ENCODE peak calls at places on chromosomes 7 and 10, in five cellular contexts. O, P, M, Y and G are unnamed samples. For H3K36me3, the result is how much of the 10 kb centered on the place peaks cover.

GRCh38 chr10:48564466-48565150 is 40.3 kb downstream of the ARHGAP22 start:
- DNase-seq in O (no peak), P (no peak), M (no peak), Y (no peak), G (no peak)

GRCh38 chr10:118504044-118504944 is 91.2 kb downstream of the PRLHR start:
- DNase-seq in O (no peak), P (peak), M (no peak), Y (no peak), G (no peak)

GRCh38 chr7:7799138-7799537 is 80.7 kb upstream of the RPA3 start:
- DNase-seq in O (no peak), P (peak), M (no peak), Y (no peak), G (no peak)

GRCh38 chr10:102613286-102613685 is 31.0 kb upstream of the TRIM8 start:
- DNase-seq in O (no peak), P (no peak), M (no peak), Y (no peak), G (no peak)

GRCh38 chr10:80772596-80772995 is 234.9 kb downstream of the SH2D4B start:
- DNase-seq in O (no peak), P (no peak), M (no peak), Y (no peak), G (no peak)

GRCh38 chr10:28822719-28823464 is 145.6 kb downstream of the BAMBI start:
- DNase-seq in O (no peak), P (no peak), M (no peak), Y (no peak), G (no peak)

GRCh38 chr7:136687693-136688322 is 180.6 kb upstream of the CHRM2 start:
- DNase-seq in O (peak), P (peak), M (peak), Y (peak), G (peak)

GRCh38 chr7:138663741-138664710 is 37.1 kb downstream of the SVOPL start:
- DNase-seq in O (no peak), P (no peak), M (no peak), Y (no peak), G (no peak)

GRCh38 chr7:138092486-138093028 is 16.3 kb downstream of the AKR1D1 start:
- DNase-seq in O (no peak), P (no peak), M (no peak), Y (no peak), G (no peak)

GRCh38 chr10:35916791-35917190 is 274.7 kb upstream of the FZD8 start:
- DNase-seq in O (no peak), P (peak), M (no peak), Y (no peak), G (no peak)

GRCh38 chr7:28062197-28062988 is 118.2 kb downstream of the JAZF1 start:
- DNase-seq in O (peak), P (peak), M (peak), Y (peak), G (peak)

GRCh38 chr7:17669204-17669603 is 271.1 kb downstream of the SNX13 start:
- DNase-seq in O (no peak), P (no peak), M (no peak), Y (no peak), G (no peak)

GRCh38 chr7:117401293-117402002 is 25.8 kb downstream of the ASZ1 start:
- DNase-seq in O (no peak), P (no peak), M (peak), Y (no peak), G (no peak)

DNA sequence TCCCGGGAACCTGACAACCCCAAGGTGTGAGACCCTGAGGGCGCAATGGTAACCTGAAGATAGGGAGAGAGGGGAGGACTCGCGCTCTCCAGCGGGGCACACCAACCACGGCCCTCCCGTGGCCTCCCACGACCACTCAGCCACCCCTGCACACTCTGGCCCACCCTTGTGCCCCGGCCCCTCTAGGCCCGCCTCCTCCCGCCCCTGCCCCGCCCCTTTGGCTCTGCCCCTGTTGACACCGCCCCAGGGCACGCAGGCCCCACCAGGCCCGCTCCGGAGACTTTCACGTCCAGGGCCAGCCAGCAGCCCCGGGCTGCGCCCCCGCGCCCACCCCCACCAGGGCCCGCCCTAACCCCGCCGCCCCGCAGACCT is 11.0 kb downstream of the ATG9B start:
- DNase-seq in O (no peak), P (no peak), M (no peak), Y (no peak), G (no peak)
- H3K9ac ChIP-seq in O (no peak), P (no peak), M (no peak), Y (peak), G (no peak)

GRCh38 chr7:52851547-52851946 is 183.9 kb upstream of the POM121L12 start:
- DNase-seq in O (no peak), P (no peak), M (no peak), Y (no peak), G (no peak)
- H3K36me3 ChIP-seq in O (under half), P (under half), M (under half), Y (under half), G (under half)

GRCh38 chr7:102933763-102934162 is 21.0 kb downstream of the LRRC17 start:
- DNase-seq in O (no peak), P (peak), M (no peak), Y (peak), G (no peak)
- H3K9ac ChIP-seq in O (no peak), P (no peak), M (no peak), Y (no peak), G (no peak)

DNA sequence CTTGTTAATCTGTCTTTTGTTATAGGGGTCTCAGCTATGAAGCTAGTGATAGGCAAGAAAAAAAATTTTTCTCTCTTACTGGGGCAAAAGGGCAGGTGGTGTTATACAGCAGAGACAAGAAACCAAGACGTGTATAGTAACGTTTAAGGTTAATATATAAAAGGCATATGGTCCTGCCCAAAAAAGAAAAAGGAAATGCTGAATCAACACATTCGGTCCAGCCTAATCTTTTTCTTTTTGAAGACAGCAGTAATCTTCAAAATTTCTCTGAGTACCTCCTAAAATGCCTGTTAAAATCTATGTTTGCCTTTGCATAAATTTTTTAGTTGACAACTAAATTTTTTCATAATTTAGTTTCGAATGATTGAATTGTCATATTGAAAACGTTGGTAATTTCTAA is 54.5 kb downstream of the P4HA1 start:
- DNase-seq in O (peak), P (no peak), M (no peak), Y (no peak), G (no peak)
- H3K36me3 ChIP-seq in O (under half), P (under half), M (under half), Y (half or more), G (half or more)

GRCh38 chr10:68471586-68472408 is at the start of gene DNA2:
- DNase-seq in O (peak), P (peak), M (peak), Y (peak), G (peak)

GRCh38 chr10:68470300-68470699 is 1.5 kb downstream of the DNA2 start:
- DNase-seq in O (no peak), P (no peak), M (no peak), Y (no peak), G (no peak)

GRCh38 chr10:68469838-68470237 is 1.9 kb downstream of the DNA2 start:
- DNase-seq in O (no peak), P (no peak), M (no peak), Y (no peak), G (no peak)

GRCh38 chr10:68474021-68474420 is 2.2 kb upstream of the DNA2 start:
- DNase-seq in O (no peak), P (no peak), M (no peak), Y (no peak), G (peak)

GRCh38 chr10:68471063-68471585 is 649 bp downstream of the DNA2 start:
- DNase-seq in O (no peak), P (peak), M (no peak), Y (no peak), G (peak)
- H3K9ac ChIP-seq in O (peak), P (peak), M (peak), Y (peak), G (peak)

GRCh38 chr7:155737590-155737989 is 74.7 kb downstream of the SHH start:
- DNase-seq in O (no peak), P (no peak), M (no peak), Y (no peak), G (no peak)
- H3K36me3 ChIP-seq in O (under half), P (under half), M (under half), Y (half or more), G (under half)

GRCh38 chr7:43572516-43573049 is 10.3 kb upstream of the STK17A start:
- DNase-seq in O (peak), P (peak), M (no peak), Y (no peak), G (no peak)

GRCh38 chr7:43568529-43568928 is 14.4 kb upstream of the STK17A start:
- DNase-seq in O (no peak), P (peak), M (no peak), Y (no peak), G (no peak)

GRCh38 chr7:43570688-43571365 is 12.1 kb upstream of the STK17A start:
- DNase-seq in O (peak), P (peak), M (no peak), Y (no peak), G (no peak)

GRCh38 chr7:43565786-43566185 is 17.1 kb upstream of the STK17A start:
- DNase-seq in O (no peak), P (no peak), M (no peak), Y (no peak), G (no peak)

GRCh38 chr7:43569424-43569823 is 13.5 kb upstream of the STK17A start:
- DNase-seq in O (no peak), P (peak), M (no peak), Y (no peak), G (no peak)
- H3K9ac ChIP-seq in O (no peak), P (no peak), M (no peak), Y (no peak), G (no peak)